ENCODE peak calls at places on chromosomes 5 and 9, in ten cellular contexts. N is trophoblast cell, X is HepG2, B is GM23338, D is PC-9, L is H1, E is GM23248, P is neural progenitor cell, Y is PC-3, C is hepatocyte. M is an unnamed sample.
A peak's percentile ranks its signal among the peaks of the same experiment; 100 is the strongest.

GRCh38 chr5:79834420-79835219 is 145.0 kb downstream of the CMYA5 start:
- DNase-seq in N (no peak), D (no peak), B (no peak), Y (no peak), X (no peak), L (peak; percentile 38), E (no peak), C (no peak), P (no peak), M (no peak)

GRCh38 chr5:137141779-137142178 is 357.3 kb downstream of the SPOCK1 start:
- DNase-seq in L (no peak), E (peak; percentile 61), P (no peak), X (no peak), C (no peak), D (no peak), N (no peak), Y (no peak), B (no peak), M (no peak)

GRCh38 chr9:118640836-118641557 is 728.2 kb downstream of the BRINP1 start:
- DNase-seq in E (peak; percentile 39), P (no peak), X (no peak), B (no peak), C (no peak), Y (no peak), L (no peak), N (no peak), D (peak; percentile 48), M (no peak)

GRCh38 chr9:107732781-107733529 is 243.4 kb upstream of the KLF4 start:
- DNase-seq in X (no peak), L (no peak), C (no peak), E (peak; percentile 88), Y (peak; percentile 79), P (no peak), B (no peak), N (no peak), D (no peak), M (no peak)

GRCh38 chr5:154110781-154111180 is 72.0 kb downstream of the MFAP3 start:
- DNase-seq in L (no peak), N (no peak), X (no peak), D (no peak), E (peak; percentile 30), B (no peak), Y (peak; percentile 61), C (no peak), P (no peak), M (no peak)

GRCh38 chr5:173352366-173353069 is 24.3 kb upstream of the STC2 start:
- DNase-seq in C (no peak), X (no peak), N (no peak), L (no peak), B (no peak), E (no peak), Y (no peak), P (no peak), D (no peak), M (no peak)

GRCh38 chr5:129904667-129905466 is 602 bp downstream of the CHSY3 start:
- DNase-seq in Y (no peak), P (peak; percentile 62), D (peak; percentile 13), B (peak; percentile 45), N (peak; percentile 43), C (peak; percentile 49), L (peak; percentile 67), X (no peak), E (peak; percentile 59), M (no peak)

GRCh38 chr9:136860933-136861873 is 4.9 kb downstream of the EDF1 start:
- DNase-seq in X (no peak), E (no peak), C (peak; percentile 4), L (peak; percentile 42), P (no peak), Y (no peak), B (no peak), D (no peak), N (no peak), M (no peak)

GRCh38 chr9:138078846-138079245 is 201.3 kb downstream of the CACNA1B start:
- DNase-seq in P (no peak), X (no peak), B (no peak), N (no peak), Y (no peak), D (no peak), L (no peak), C (no peak), E (no peak), M (no peak)

GRCh38 chr5:131252824-131253171 is 11.1 kb upstream of the CDC42SE2 start:
- DNase-seq in B (no peak), E (no peak), L (no peak), D (no peak), P (no peak), C (no peak), N (peak; percentile 98), Y (no peak), X (no peak), M (peak; percentile 89)

GRCh38 chr5:55665065-55665464 is 47.1 kb downstream of the SLC38A9 start:
- DNase-seq in D (no peak), L (no peak), N (peak; percentile 70), C (no peak), B (no peak), E (peak; percentile 74), X (no peak), Y (no peak), P (no peak), M (no peak)

GRCh38 chr9:120403543-120403856 is 176.5 kb downstream of the CDK5RAP2 start:
- DNase-seq in B (no peak), D (no peak), Y (no peak), X (peak; percentile 33), N (peak; percentile 67), C (no peak), P (no peak), E (no peak), L (no peak), M (no peak)

GRCh38 chr5:41683181-41683580 is 172.8 kb upstream of the PLCXD3 start:
- DNase-seq in B (peak; percentile 7), D (no peak), C (no peak), X (no peak), E (no peak), P (no peak), Y (no peak), N (no peak), L (no peak), M (no peak)

DNA sequence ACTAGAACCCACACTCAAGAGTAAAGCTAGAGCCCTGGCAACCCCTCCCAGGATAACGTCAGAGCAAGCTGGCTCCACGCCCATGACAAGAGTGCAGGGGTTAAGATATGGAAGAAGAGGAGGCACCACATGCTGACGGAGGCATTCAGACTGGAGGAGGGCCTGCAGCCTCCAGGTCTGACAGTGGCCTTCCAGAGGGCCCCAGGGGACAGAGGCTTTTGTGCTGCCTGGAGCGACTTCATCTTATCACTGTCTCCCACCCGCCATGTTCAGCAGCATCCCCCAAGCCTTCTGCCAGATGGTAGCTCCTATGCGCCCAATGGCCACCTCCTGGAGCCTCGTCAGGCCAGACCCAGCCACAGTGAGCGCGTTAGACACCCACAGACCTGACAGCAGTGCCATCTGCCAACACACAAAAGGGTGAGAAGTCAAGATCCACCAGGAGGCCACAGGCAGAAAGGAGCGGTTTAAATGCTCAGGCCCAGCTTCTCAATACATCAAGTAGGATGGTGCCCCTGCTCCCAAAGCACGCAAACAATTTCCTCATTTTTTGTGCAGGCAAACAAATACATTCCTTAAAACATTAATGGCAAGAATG is 65.8 kb downstream of the C5orf15 start:
- DNase-seq in L (no peak), P (no peak), N (no peak), E (no peak), D (no peak), X (no peak), Y (no peak), C (no peak), B (no peak), M (no peak)
- H3K4me3 ChIP-seq in L (no peak overlapping the region), P (no peak overlapping the region), N (no peak overlapping the region), E (no peak overlapping the region), D (no peak overlapping the region), X (no peak overlapping the region), Y (no peak overlapping the region), C (no peak overlapping the region), B (no peak overlapping the region), M (no peak overlapping the region)

DNA sequence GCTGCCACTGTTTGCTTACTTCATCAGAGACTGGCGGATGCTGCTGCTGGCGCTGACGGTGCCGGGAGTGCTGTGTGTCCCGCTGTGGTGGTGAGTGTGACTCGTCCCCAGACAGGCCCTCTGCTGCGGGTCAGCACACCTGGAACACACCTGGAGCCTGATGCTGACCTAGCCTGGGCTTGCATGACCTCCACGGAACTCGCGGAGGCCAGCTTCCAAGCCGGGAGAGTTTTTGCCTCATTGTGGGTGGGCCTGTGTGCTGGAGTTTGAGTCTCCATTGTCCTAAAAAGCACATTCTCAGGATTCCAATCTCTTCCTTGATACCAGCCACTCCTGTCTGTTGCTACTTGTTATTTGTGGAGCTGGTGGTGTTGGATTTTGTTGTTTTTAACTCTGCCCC is 28.1 kb downstream of the SLC22A4 start:
- DNase-seq in B (peak; percentile 87), X (no peak), Y (no peak), D (no peak), P (peak; percentile 81), E (no peak), L (peak; percentile 69), C (no peak), N (peak; percentile 86), M (no peak)
- H2AFZ ChIP-seq in B (no peak overlapping the region), X (no peak overlapping the region), Y (no peak overlapping the region), D (no peak overlapping the region), P (peak overlapping the region; percentile 56), E (no peak overlapping the region), L (peak overlapping the region; percentile 98), C (no peak overlapping the region), N (no peak overlapping the region), M (no peak overlapping the region)

GRCh38 chr9:100098241-100098886 is 436 bp downstream of the ERP44 start:
- DNase-seq in P (peak; percentile 75), L (peak; percentile 68), D (peak; percentile 77), X (peak; percentile 83), C (peak; percentile 79), N (peak; percentile 77), B (peak; percentile 91), Y (peak; percentile 75), E (peak; percentile 78), M (peak; percentile 48)

GRCh38 chr9:100099722-100100042 is 639 bp downstream of the INVS start:
- DNase-seq in D (no peak), N (no peak), L (no peak), E (no peak), X (peak; percentile 35), B (peak; percentile 49), P (peak; percentile 60), Y (no peak), C (peak; percentile 57), M (no peak)

GRCh38 chr9:100098887-100099721 is at the start of the genes ERP44 and INVS:
- DNase-seq in P (peak; percentile 100), X (peak; percentile 98), B (peak; percentile 100), E (peak; percentile 100), N (peak; percentile 99), L (peak; percentile 94), C (peak; percentile 99), Y (peak; percentile 97), D (peak; percentile 98), M (peak; percentile 97)

GRCh38 chr9:100101608-100102007 is 2.6 kb downstream of the INVS start:
- DNase-seq in C (no peak), B (no peak), E (no peak), N (no peak), L (no peak), D (no peak), X (no peak), P (no peak), Y (no peak), M (no peak)

GRCh38 chr9:100100268-100100667 is 1.2 kb downstream of the INVS start:
- DNase-seq in N (no peak), X (no peak), Y (no peak), P (no peak), E (no peak), B (no peak), L (no peak), C (no peak), D (no peak), M (no peak)
- H3K4me3 ChIP-seq in N (no peak overlapping the region), X (peak overlapping the region; percentile 71), Y (peak overlapping the region; percentile 99), P (peak overlapping the region; percentile 78), E (peak overlapping the region; percentile 97), B (peak overlapping the region; percentile 86), L (peak overlapping the region; percentile 98), C (peak overlapping the region; percentile 41), D (peak overlapping the region; percentile 87), M (peak overlapping the region; percentile 90)

GRCh38 chr5:39376293-39376714 is 12.0 kb upstream of the C9 start:
- DNase-seq in Y (peak; percentile 94), E (peak; percentile 72), P (peak; percentile 72), X (peak; percentile 57), L (peak; percentile 58), B (peak; percentile 88), N (peak; percentile 88), D (peak; percentile 66), C (peak; percentile 69), M (peak; percentile 47)
- H2AFZ ChIP-seq in Y (no peak overlapping the region), E (no peak overlapping the region), P (no peak overlapping the region), X (no peak overlapping the region), L (peak overlapping the region; percentile 43), B (no peak overlapping the region), N (no peak overlapping the region), D (no peak overlapping the region), C (no peak overlapping the region), M (no peak overlapping the region)